ENCODE peak calls at places on chromosomes 1 and 21, in four cellular contexts. S, U, P and R are unnamed samples.

GRCh38 chr21:44255519-44255981 is 6.1 kb downstream of the DNMT3L start:
- DNase-seq in S (no peak), U (no peak), P (peak), R (no peak)

GRCh38 chr21:42160111-42160949 is 58.6 kb upstream of the ABCG1 start:
- DNase-seq in S (no peak), U (no peak), P (no peak), R (no peak)

GRCh38 chr1:244919320-244920282 is 55.3 kb upstream of the HNRNPU start:
- DNase-seq in S (no peak), U (no peak), P (no peak), R (no peak)

GRCh38 chr21:35995522-35996088 is 64.7 kb downstream of the SETD4 start:
- DNase-seq in S (no peak), U (no peak), P (no peak), R (no peak)

GRCh38 chr21:37257967-37258877 is 8.9 kb downstream of the VPS26C start:
- DNase-seq in S (peak), U (peak), P (peak), R (no peak)

GRCh38 chr21:41091561-41091960 is 76.4 kb upstream of the BACE2 start:
- DNase-seq in S (no peak), U (no peak), P (no peak), R (no peak)

GRCh38 chr21:31254131-31254530 is 89.9 kb downstream of the TIAM1 start:
- DNase-seq in S (no peak), U (peak), P (no peak), R (no peak)

GRCh38 chr1:219771039-219771438 is 157.3 kb downstream of the SLC30A10 start:
- DNase-seq in S (no peak), U (no peak), P (peak), R (peak)

GRCh38 chr1:22598736-22599135 is 35.4 kb downstream of the EPHA8 start:
- DNase-seq in S (no peak), U (no peak), P (no peak), R (no peak)

GRCh38 chr1:244369256-244370057 is 82.3 kb downstream of the ADSS2 start:
- DNase-seq in S (no peak), U (no peak), P (no peak), R (no peak)

GRCh38 chr21:41196990-41197389 is 29.0 kb downstream of the BACE2 start:
- DNase-seq in S (no peak), U (no peak), P (no peak), R (no peak)

GRCh38 chr1:209742409-209743144 is 13.3 kb upstream of the TRAF3IP3 start:
- DNase-seq in S (no peak), U (no peak), P (no peak), R (peak)

GRCh38 chr1:21869620-21870121 is 57.6 kb downstream of the LDLRAD2 start:
- DNase-seq in S (peak), U (peak), P (no peak), R (peak)

GRCh38 chr1:77605246-77606026 is 77.0 kb downstream of the ZZZ3 start:
- DNase-seq in S (peak), U (peak), P (no peak), R (peak)

GRCh38 chr1:62241357-62242131 is 46.9 kb downstream of the L1TD1 start:
- DNase-seq in S (peak), U (no peak), P (no peak), R (no peak)

GRCh38 chr1:55428944-55429931 is 214.1 kb upstream of the USP24 start:
- DNase-seq in S (peak), U (peak), P (no peak), R (peak)

GRCh38 chr1:50599546-50599945 is 176.3 kb upstream of the DMRTA2 start:
- DNase-seq in S (no peak), U (no peak), P (no peak), R (no peak)

GRCh38 chr1:56627019-56627635 is 18.0 kb upstream of the PRKAA2 start:
- DNase-seq in S (no peak), U (no peak), P (no peak), R (no peak)

GRCh38 chr1:151011154-151011850 is 3.1 kb downstream of the PRUNE1 start:
- DNase-seq in S (peak), U (no peak), P (no peak), R (no peak)

GRCh38 chr1:8562881-8563865 is 245.3 kb downstream of the SLC45A1 start:
- DNase-seq in S (no peak), U (no peak), P (no peak), R (no peak)

GRCh38 chr1:205296154-205296553 is 25.4 kb downstream of the NUAK2 start:
- DNase-seq in S (no peak), U (no peak), P (no peak), R (no peak)

GRCh38 chr1:109815809-109816791 is 52.4 kb upstream of the EPS8L3 start:
- DNase-seq in S (no peak), U (no peak), P (no peak), R (no peak)

GRCh38 chr1:230268371-230269170 is 157.6 kb downstream of the PGBD5 start:
- DNase-seq in S (peak), U (peak), P (peak), R (peak)